ENCODE peak calls at places on chromosomes 4 and X, in six cellular contexts. One of them, this sample, is unnamed.

GRCh38 chrX:140501321-140501720 is 3.5 kb downstream of the SOX3 start:
- DNase-seq in Kasumi-1: no peak
- DNase-seq in CD4-positive, CD25-positive, alpha-beta regulatory T cell: no peak
- DNase-seq in NB4: no peak
- DNase-seq in mucosa of descending colon: no peak
- DNase-seq in NCI-H1092: no peak
- DNase-seq in this sample: no peak

GRCh38 chr4:27412617-27413016 is 552.0 kb downstream of the STIM2 start:
- DNase-seq in Kasumi-1: no peak
- DNase-seq in CD4-positive, CD25-positive, alpha-beta regulatory T cell: no peak
- DNase-seq in NB4: no peak
- DNase-seq in mucosa of descending colon: no peak
- DNase-seq in NCI-H1092: no peak
- DNase-seq in this sample: no peak

GRCh38 chr4:7890635-7891393 is 48.8 kb downstream of the AFAP1 start:
- DNase-seq in Kasumi-1: no peak
- DNase-seq in CD4-positive, CD25-positive, alpha-beta regulatory T cell: no peak
- DNase-seq in NB4: no peak
- DNase-seq in mucosa of descending colon: no peak
- DNase-seq in NCI-H1092: no peak
- DNase-seq in this sample: no peak

GRCh38 chrX:153925739-153926593 is at the start of gene ARHGAP4:
- DNase-seq in Kasumi-1: no peak
- DNase-seq in CD4-positive, CD25-positive, alpha-beta regulatory T cell: peak; percentile 30
- DNase-seq in NB4: no peak
- DNase-seq in mucosa of descending colon: peak; percentile 75
- DNase-seq in NCI-H1092: no peak
- DNase-seq in this sample: peak; percentile 48

GRCh38 chr4:27350161-27350560 is 489.5 kb downstream of the STIM2 start:
- DNase-seq in Kasumi-1: no peak
- DNase-seq in CD4-positive, CD25-positive, alpha-beta regulatory T cell: no peak
- DNase-seq in NB4: no peak
- DNase-seq in mucosa of descending colon: no peak
- DNase-seq in NCI-H1092: no peak
- DNase-seq in this sample: no peak

GRCh38 chrX:106917830-106918500 is 2.2 kb upstream of the CLDN2 start:
- DNase-seq in Kasumi-1: peak; percentile 58
- DNase-seq in CD4-positive, CD25-positive, alpha-beta regulatory T cell: no peak
- DNase-seq in NB4: no peak
- DNase-seq in mucosa of descending colon: no peak
- DNase-seq in NCI-H1092: no peak
- DNase-seq in this sample: no peak

GRCh38 chr4:14233126-14233525 is 605.6 kb upstream of the BOD1L1 start:
- DNase-seq in Kasumi-1: no peak
- DNase-seq in CD4-positive, CD25-positive, alpha-beta regulatory T cell: no peak
- DNase-seq in NB4: no peak
- DNase-seq in mucosa of descending colon: no peak
- DNase-seq in NCI-H1092: no peak
- DNase-seq in this sample: no peak

GRCh38 chrX:153911798-153912197 is 7.3 kb downstream of the AVPR2 start:
- DNase-seq in Kasumi-1: no peak
- DNase-seq in CD4-positive, CD25-positive, alpha-beta regulatory T cell: no peak
- DNase-seq in NB4: no peak
- DNase-seq in mucosa of descending colon: no peak
- DNase-seq in NCI-H1092: no peak
- DNase-seq in this sample: no peak

GRCh38 chrX:132591719-132592275 is 103.0 kb upstream of the MBNL3 start:
- DNase-seq in Kasumi-1: no peak
- DNase-seq in CD4-positive, CD25-positive, alpha-beta regulatory T cell: no peak
- DNase-seq in NB4: no peak
- DNase-seq in mucosa of descending colon: no peak
- DNase-seq in NCI-H1092: peak; percentile 82
- DNase-seq in this sample: no peak

GRCh38 chr4:772118-772517 is 53.8 kb downstream of the CPLX1 start:
- DNase-seq in Kasumi-1: no peak
- DNase-seq in CD4-positive, CD25-positive, alpha-beta regulatory T cell: no peak
- DNase-seq in NB4: no peak
- DNase-seq in mucosa of descending colon: no peak
- DNase-seq in NCI-H1092: no peak
- DNase-seq in this sample: no peak

GRCh38 chr4:133711817-133712216 is 489.8 kb downstream of the PABPC4L start:
- DNase-seq in Kasumi-1: no peak
- DNase-seq in CD4-positive, CD25-positive, alpha-beta regulatory T cell: no peak
- DNase-seq in NB4: no peak
- DNase-seq in mucosa of descending colon: no peak
- DNase-seq in NCI-H1092: no peak
- DNase-seq in this sample: no peak

GRCh38 chr4:26094076-26094475 is 180.1 kb downstream of the SMIM20 start:
- DNase-seq in Kasumi-1: no peak
- DNase-seq in CD4-positive, CD25-positive, alpha-beta regulatory T cell: no peak
- DNase-seq in NB4: no peak
- DNase-seq in mucosa of descending colon: no peak
- DNase-seq in NCI-H1092: no peak
- DNase-seq in this sample: no peak

This sample was measured in left colon.